ENCODE peak calls at places on chromosomes 11 and 22, in four cellular contexts. S, X, L and J are unnamed samples.

GRCh38 chr11:12103411-12104225 is 6.8 kb upstream of the MICAL2 start:
- DNase-seq in S (no peak), L (no peak), X (no peak), J (peak)

GRCh38 chr11:7501894-7502293 is 11.9 kb upstream of the PPFIBP2 start:
- DNase-seq in L (no peak), S (no peak), X (no peak), J (no peak)

GRCh38 chr22:23130697-23131096 is 11.1 kb downstream of the RSPH14 start:
- DNase-seq in L (no peak), X (no peak), S (no peak), J (no peak)

GRCh38 chr11:62607729-62608128 is 4.8 kb downstream of the EML3 start:
- DNase-seq in S (no peak), L (no peak), X (no peak), J (no peak)

GRCh38 chr11:68116892-68117435 is 4.2 kb downstream of the CHKA start:
- DNase-seq in L (no peak), X (no peak), S (no peak), J (no peak)

GRCh38 chr11:104946907-104947306 is 21.5 kb downstream of the CASP4 start:
- DNase-seq in X (no peak), L (no peak), S (no peak), J (no peak)

GRCh38 chr22:37269930-37270678 is 12.2 kb upstream of the CYTH4 start:
- DNase-seq in X (no peak), L (no peak), S (no peak), J (no peak)

GRCh38 chr11:107998761-107999160 is 9.9 kb upstream of the CUL5 start:
- DNase-seq in L (no peak), S (no peak), X (no peak), J (no peak)

GRCh38 chr22:29313126-29314071 is 2.1 kb downstream of the RASL10A start:
- DNase-seq in S (peak), L (no peak), X (no peak), J (peak)

GRCh38 chr11:58059011-58059358 is 28.2 kb downstream of the OR6Q1 start:
- DNase-seq in L (no peak), S (no peak), X (no peak), J (no peak)

GRCh38 chr11:101279728-101280127 is 150.1 kb upstream of the PGR start:
- DNase-seq in X (no peak), L (no peak), S (no peak), J (no peak)

GRCh38 chr11:61764606-61765260 is 12.3 kb downstream of the MYRF start:
- DNase-seq in L (no peak), X (no peak), S (no peak), J (no peak)

GRCh38 chr22:19121631-19122142 is 525 bp downstream of the DGCR2 start:
- DNase-seq in X (no peak), L (no peak), S (peak), J (peak)

GRCh38 chr11:5004429-5005274 is 10.0 kb downstream of the OR51L1 start:
- DNase-seq in S (peak), X (no peak), L (no peak), J (peak)

GRCh38 chr11:119583585-119583984 is 145.4 kb downstream of the NECTIN1 start:
- DNase-seq in S (no peak), L (no peak), X (no peak), J (no peak)
- TF ChIP-seq CTCF in S (no peak), L (peak), X (no peak), J (no peak)

GRCh38 chr22:39207141-39208012 is 37.4 kb downstream of the PDGFB start:
- DNase-seq in X (no peak), S (no peak), L (no peak), J (no peak)
- H3K27ac ChIP-seq in X (no peak), S (no peak), L (no peak), J (no peak)

DNA sequence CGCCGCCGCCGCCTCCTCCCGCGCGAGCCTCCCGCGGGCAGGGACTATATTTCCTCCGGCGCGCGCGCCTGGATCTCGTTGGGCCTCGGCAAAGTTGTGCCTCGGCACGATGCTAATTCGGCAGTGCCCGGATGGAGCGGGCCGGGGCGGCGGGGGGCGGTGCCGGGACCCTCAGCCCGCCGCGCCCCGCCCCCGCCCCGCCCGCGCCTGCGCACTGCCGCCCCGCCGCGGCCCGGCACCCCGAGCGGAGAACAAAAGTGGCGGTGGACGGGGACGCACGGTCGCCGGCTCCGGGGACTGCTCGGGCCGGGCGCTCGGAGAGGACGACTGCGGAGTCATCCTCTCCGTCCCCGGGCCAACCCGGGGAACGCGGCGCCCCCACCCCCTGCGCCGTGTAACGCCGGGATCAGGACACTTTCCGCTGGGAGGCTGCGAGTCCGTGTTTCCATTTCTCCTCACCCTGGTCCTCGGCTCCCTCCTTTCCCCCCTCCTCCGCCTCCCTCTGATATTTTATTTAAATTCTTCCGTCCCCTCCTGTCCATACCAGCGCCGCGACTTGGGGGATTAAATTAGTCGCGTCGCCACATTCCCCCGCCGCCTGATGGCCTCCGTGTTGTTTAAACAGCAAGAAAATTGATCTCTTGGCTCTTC is at the start of gene PHF21B:
- DNase-seq in L (no peak), X (no peak), S (peak), J (peak)
- TF ChIP-seq CTCF in L (no peak), X (no peak), S (no peak), J (no peak)

GRCh38 chr11:2099523-2100316 is 39.5 kb downstream of the IGF2 start:
- DNase-seq in S (peak), X (no peak), L (no peak), J (peak)

GRCh38 chr11:2096919-2097301 is 42.3 kb downstream of the IGF2 start:
- DNase-seq in L (no peak), S (peak), X (no peak), J (no peak)

GRCh38 chr11:2097356-2097997 is 41.7 kb downstream of the IGF2 start:
- DNase-seq in X (no peak), L (no peak), S (peak), J (peak)

GRCh38 chr11:2098691-2099522 is 40.3 kb downstream of the IGF2 start:
- DNase-seq in X (no peak), S (peak), L (no peak), J (no peak)

GRCh38 chr11:2097998-2098690 is 41.0 kb downstream of the IGF2 start:
- DNase-seq in S (no peak), L (no peak), X (no peak), J (no peak)
- H3K27ac ChIP-seq in S (peak), L (peak), X (no peak), J (no peak)